ENCODE peak calls at places on chromosomes 16 and 17, in six cellular contexts. R, X, Q, D, F and E are unnamed samples.

GRCh38 chr17:39264119-39264518 is 38.4 kb upstream of the STAC2 start:
- DNase-seq in F (no peak), R (peak), D (no peak), Q (no peak), X (no peak), E (no peak)

GRCh38 chr17:47914296-47914948 is 18.4 kb downstream of the SP2 start:
- DNase-seq in F (no peak), X (no peak), D (no peak), Q (no peak), R (no peak), E (no peak)

GRCh38 chr17:50952889-50953288 is 86.7 kb upstream of the TOB1 start:
- DNase-seq in R (no peak), Q (no peak), F (no peak), D (peak), X (no peak), E (no peak)

GRCh38 chr17:78284146-78284545 is 52.7 kb downstream of the TMEM235 start:
- DNase-seq in F (no peak), X (no peak), R (peak), D (no peak), Q (no peak), E (no peak)

GRCh38 chr17:39726617-39727016 is 3.7 kb downstream of the MIEN1 start:
- DNase-seq in F (no peak), R (no peak), Q (no peak), X (no peak), D (no peak), E (no peak)

GRCh38 chr17:44070455-44071197 is at the start of gene G6PC3:
- DNase-seq in Q (peak), D (peak), R (peak), X (peak), F (peak), E (peak)

GRCh38 chr17:29140051-29140582 is 40.1 kb downstream of the MYO18A start:
- DNase-seq in X (no peak), D (peak), Q (peak), F (peak), R (peak), E (peak)

GRCh38 chr17:29376667-29377268 is 13.4 kb upstream of the TAOK1 start:
- DNase-seq in Q (no peak), R (peak), D (no peak), X (no peak), F (no peak), E (peak)

GRCh38 chr16:60031751-60032150 is 1297.6 kb upstream of the GOT2 start:
- DNase-seq in R (no peak), F (no peak), D (no peak), Q (no peak), X (no peak), E (no peak)

GRCh38 chr17:50166518-50167181 is 845 bp downstream of the SGCA start:
- DNase-seq in R (no peak), D (no peak), Q (no peak), X (no peak), F (no peak), E (no peak)

GRCh38 chr17:46940692-46941404 is 17.9 kb downstream of the GOSR2 start:
- DNase-seq in R (peak), F (peak), X (peak), Q (peak), D (no peak), E (peak)

GRCh38 chr17:72615627-72615991 is 476.9 kb downstream of the SLC39A11 start:
- DNase-seq in F (no peak), R (no peak), Q (no peak), X (no peak), D (no peak), E (no peak)

GRCh38 chr16:13426279-13426678 is 493.7 kb upstream of the ERCC4 start:
- DNase-seq in D (no peak), F (no peak), R (no peak), X (no peak), Q (no peak), E (peak)

GRCh38 chr17:80720624-80721577 is 176.3 kb downstream of the RPTOR start:
- DNase-seq in R (peak), D (no peak), X (no peak), Q (peak), F (peak), E (no peak)

GRCh38 chr17:67571478-67571877 is 146.3 kb upstream of the NOL11 start:
- DNase-seq in X (no peak), F (no peak), Q (no peak), R (no peak), D (no peak), E (no peak)

GRCh38 chr16:64153718-64154117 is 968.1 kb downstream of the CDH11 start:
- DNase-seq in R (peak), X (no peak), F (no peak), D (no peak), Q (no peak), E (no peak)

GRCh38 chr16:27432600-27432957 is 30.6 kb downstream of the IL21R start:
- DNase-seq in R (peak), F (no peak), Q (no peak), D (peak), X (no peak), E (no peak)

GRCh38 chr17:42866631-42867575 is 15.9 kb downstream of the AOC3 start:
- DNase-seq in D (no peak), Q (no peak), R (no peak), X (no peak), F (no peak), E (no peak)

GRCh38 chr17:49996495-49997255 is 1.7 kb upstream of the DLX3 start:
- DNase-seq in Q (peak), X (no peak), R (peak), F (peak), D (no peak), E (peak)

GRCh38 chr17:4740584-4740983 is 856 bp upstream of the CXCL16 start:
- DNase-seq in R (no peak), X (no peak), D (no peak), Q (no peak), F (no peak), E (no peak)

GRCh38 chr17:75124041-75124818 is 7.3 kb downstream of the NT5C start:
- DNase-seq in D (no peak), Q (peak), F (peak), X (no peak), R (peak), E (peak)

GRCh38 chr16:35182943-35183550 is 1723.6 kb downstream of the TP53TG3F start:
- DNase-seq in X (no peak), D (peak), R (no peak), F (no peak), Q (no peak), E (no peak)

GRCh38 chr16:68528686-68529379 is 10.3 kb upstream of the ZFP90 start:
- DNase-seq in Q (peak), D (peak), X (peak), R (peak), F (peak), E (peak)

GRCh38 chr17:81252336-81253329 is 13.5 kb downstream of the NDUFAF8 start:
- DNase-seq in R (no peak), X (no peak), Q (no peak), F (no peak), D (no peak), E (no peak)

GRCh38 chr17:77666480-77666879 is 292.0 kb upstream of the TNRC6C start:
- DNase-seq in X (no peak), D (no peak), R (no peak), Q (no peak), F (peak), E (peak)

GRCh38 chr17:10357768-10358167 is 15.0 kb downstream of the MYH13 start:
- DNase-seq in R (no peak), D (no peak), Q (peak), X (no peak), F (peak), E (peak)

GRCh38 chr16:60741810-60742209 is 1294.4 kb downstream of the CDH8 start:
- DNase-seq in X (no peak), D (no peak), F (no peak), Q (no peak), R (no peak), E (no peak)

GRCh38 chr16:228151-228855 is 946 bp downstream of the LUC7L start:
- DNase-seq in D (no peak), R (no peak), X (no peak), Q (no peak), F (peak), E (no peak)

GRCh38 chr16:4052801-4053662 is 63.2 kb downstream of the ADCY9 start:
- DNase-seq in Q (no peak), X (peak), R (peak), D (no peak), F (no peak), E (no peak)

GRCh38 chr16:53357208-53357586 is 77.1 kb upstream of the RBL2 start:
- DNase-seq in D (peak), R (no peak), Q (no peak), X (no peak), F (no peak), E (no peak)

GRCh38 chr16:82954224-82954929 is 327.6 kb downstream of the CDH13 start:
- DNase-seq in F (no peak), R (peak), D (no peak), Q (no peak), X (no peak), E (no peak)

GRCh38 chr17:68346448-68346847 is 55.2 kb downstream of the ARSG start:
- DNase-seq in Q (peak), R (no peak), F (peak), X (no peak), D (no peak), E (no peak)

GRCh38 chr16:47888142-47888541 is 267.7 kb downstream of the ABCC12 start:
- DNase-seq in Q (no peak), D (no peak), R (peak), X (no peak), F (no peak), E (peak)

GRCh38 chr17:44828919-44829557 is 1.0 kb downstream of the GJC1 start:
- DNase-seq in F (peak), R (peak), X (no peak), D (no peak), Q (no peak), E (no peak)

GRCh38 chr16:89476811-89477261 is 13.5 kb downstream of the ANKRD11 start:
- DNase-seq in F (no peak), R (no peak), X (no peak), D (no peak), Q (no peak), E (no peak)